ENCODE peak calls at places on chromosomes 2 and 18, in four cellular contexts. One of them, this sample, is unnamed.

GRCh38 chr2:13714466-13714865 is 918.1 kb upstream of the LRATD1 start:
- DNase-seq in NCI-H69: no peak
- DNase-seq in Peyer's patch: no peak
- DNase-seq in GM04503: no peak
- DNase-seq in this sample: no peak

GRCh38 chr2:6800553-6800952 is 65.2 kb downstream of the CMPK2 start:
- DNase-seq in NCI-H69: no peak
- DNase-seq in Peyer's patch: no peak
- DNase-seq in GM04503: no peak
- DNase-seq in this sample: no peak

GRCh38 chr2:222538535-222538934 is 114.2 kb downstream of the SGPP2 start:
- DNase-seq in NCI-H69: no peak
- DNase-seq in Peyer's patch: no peak
- DNase-seq in GM04503: no peak
- DNase-seq in this sample: no peak

GRCh38 chr2:70073493-70073892 is 13.8 kb upstream of the PCBP1 start:
- DNase-seq in NCI-H69: no peak
- DNase-seq in Peyer's patch: no peak
- DNase-seq in GM04503: no peak
- DNase-seq in this sample: no peak

GRCh38 chr2:224909885-224910517 is 132.3 kb downstream of the DOCK10 start:
- DNase-seq in NCI-H69: peak
- DNase-seq in Peyer's patch: no peak
- DNase-seq in GM04503: peak
- DNase-seq in this sample: no peak

GRCh38 chr2:240810621-240811020 is 9.4 kb downstream of the KIF1A start:
- DNase-seq in NCI-H69: no peak
- DNase-seq in Peyer's patch: peak
- DNase-seq in GM04503: no peak
- DNase-seq in this sample: no peak

GRCh38 chr2:233303252-233303651 is 4.4 kb upstream of the SAG start:
- DNase-seq in NCI-H69: peak
- DNase-seq in Peyer's patch: no peak
- DNase-seq in GM04503: no peak
- DNase-seq in this sample: no peak

GRCh38 chr18:37874721-37875120 is 309.1 kb upstream of the CELF4 start:
- DNase-seq in NCI-H69: no peak
- DNase-seq in Peyer's patch: no peak
- DNase-seq in GM04503: no peak
- DNase-seq in this sample: no peak

GRCh38 chr2:98759827-98760625 is 29.1 kb upstream of the MGAT4A start:
- DNase-seq in NCI-H69: no peak
- DNase-seq in Peyer's patch: peak
- DNase-seq in GM04503: no peak
- DNase-seq in this sample: no peak

GRCh38 chr18:59917422-59917821 is 17.6 kb downstream of the PMAIP1 start:
- DNase-seq in NCI-H69: peak
- DNase-seq in Peyer's patch: no peak
- DNase-seq in GM04503: no peak
- DNase-seq in this sample: no peak

GRCh38 chr2:109348645-109349554 is 219.9 kb downstream of the SH3RF3 start:
- DNase-seq in NCI-H69: peak
- DNase-seq in Peyer's patch: no peak
- DNase-seq in GM04503: no peak
- DNase-seq in this sample: no peak

GRCh38 chr2:125167152-125167551 is 1142.1 kb downstream of the CNTNAP5 start:
- DNase-seq in NCI-H69: no peak
- DNase-seq in Peyer's patch: no peak
- DNase-seq in GM04503: peak
- DNase-seq in this sample: no peak

GRCh38 chr2:108124733-108125132 is 115.0 kb upstream of the SULT1C3 start:
- DNase-seq in NCI-H69: no peak
- DNase-seq in Peyer's patch: peak
- DNase-seq in GM04503: no peak
- DNase-seq in this sample: no peak

GRCh38 chr2:118371500-118371899 is 283.2 kb downstream of the INSIG2 start:
- DNase-seq in NCI-H69: peak
- DNase-seq in Peyer's patch: no peak
- DNase-seq in GM04503: no peak
- DNase-seq in this sample: no peak

GRCh38 chr18:57743008-57743407 is 60.1 kb downstream of the ATP8B1 start:
- DNase-seq in NCI-H69: peak
- DNase-seq in Peyer's patch: no peak
- DNase-seq in GM04503: peak
- DNase-seq in this sample: no peak

GRCh38 chr2:17401096-17401495 is 117.1 kb downstream of the RAD51AP2 start:
- DNase-seq in NCI-H69: no peak
- DNase-seq in Peyer's patch: no peak
- DNase-seq in GM04503: no peak
- DNase-seq in this sample: no peak

GRCh38 chr2:161631855-161632391 is 7.7 kb downstream of the SLC4A10 start:
- DNase-seq in NCI-H69: no peak
- DNase-seq in Peyer's patch: no peak
- DNase-seq in GM04503: no peak
- DNase-seq in this sample: no peak

GRCh38 chr2:43024515-43024962 is 201.9 kb downstream of the ZFP36L2 start:
- DNase-seq in NCI-H69: peak
- DNase-seq in Peyer's patch: peak
- DNase-seq in GM04503: no peak
- DNase-seq in this sample: peak

GRCh38 chr2:64017811-64018714 is 1.2 kb downstream of the VPS54 start:
- DNase-seq in NCI-H69: peak
- DNase-seq in Peyer's patch: no peak
- DNase-seq in GM04503: no peak
- DNase-seq in this sample: no peak

GRCh38 chr2:30193104-30193681 is 38.1 kb upstream of the LBH start:
- DNase-seq in NCI-H69: no peak
- DNase-seq in Peyer's patch: no peak
- DNase-seq in GM04503: no peak
- DNase-seq in this sample: no peak

GRCh38 chr18:24270937-24271380 is 126.7 kb downstream of the OSBPL1A start:
- DNase-seq in NCI-H69: peak
- DNase-seq in Peyer's patch: no peak
- DNase-seq in GM04503: peak
- DNase-seq in this sample: no peak

GRCh38 chr2:64018715-64019082 is 529 bp downstream of the VPS54 start:
- DNase-seq in NCI-H69: peak
- DNase-seq in Peyer's patch: peak
- DNase-seq in GM04503: no peak
- DNase-seq in this sample: no peak

GRCh38 chr2:185463481-185463880 is 275.1 kb upstream of the FSIP2 start:
- DNase-seq in NCI-H69: no peak
- DNase-seq in Peyer's patch: no peak
- DNase-seq in GM04503: no peak
- DNase-seq in this sample: no peak

GRCh38 chr2:44941551-44942234 is at the start of gene SIX3:
- DNase-seq in NCI-H69: peak
- DNase-seq in Peyer's patch: no peak
- DNase-seq in GM04503: no peak
- DNase-seq in this sample: no peak

This sample was measured in D721Med.